ENCODE peak calls at places on chromosomes 5 and 9, in five cellular contexts. One of them, this sample, is unnamed.

GRCh38 chr5:111704452-111705085 is 52.4 kb downstream of the NREP start:
- DNase-seq in GM12891: no peak
- DNase-seq in fibroblast of mammary gland: no peak
- DNase-seq in hypothalamus: no peak
- DNase-seq in ACHN: no peak
- DNase-seq in this sample: no peak

GRCh38 chr5:56183507-56183906 is 49.6 kb downstream of the ANKRD55 start:
- DNase-seq in fibroblast of mammary gland: peak; percentile 97
- DNase-seq in hypothalamus: no peak
- DNase-seq in GM12891: no peak
- DNase-seq in ACHN: peak; percentile 92
- DNase-seq in this sample: no peak

GRCh38 chr5:81825237-81825636 is 74.3 kb upstream of the SSBP2 start:
- DNase-seq in GM12891: no peak
- DNase-seq in fibroblast of mammary gland: peak; percentile 93
- DNase-seq in hypothalamus: no peak
- DNase-seq in ACHN: no peak
- DNase-seq in this sample: no peak

GRCh38 chr9:31119882-31120481 is 1264.5 kb upstream of the ACO1 start:
- DNase-seq in ACHN: peak; percentile 51
- DNase-seq in fibroblast of mammary gland: peak; percentile 19
- DNase-seq in hypothalamus: no peak
- DNase-seq in GM12891: no peak
- DNase-seq in this sample: peak; percentile 15

GRCh38 chr5:177362871-177363507 is 5.3 kb downstream of the RGS14 start:
- DNase-seq in fibroblast of mammary gland: no peak
- DNase-seq in GM12891: peak; percentile 64
- DNase-seq in hypothalamus: no peak
- DNase-seq in ACHN: peak; percentile 59
- DNase-seq in this sample: peak; percentile 55

GRCh38 chr9:70061776-70062175 is 18.1 kb downstream of the MAMDC2 start:
- DNase-seq in ACHN: peak; percentile 13
- DNase-seq in hypothalamus: no peak
- DNase-seq in GM12891: no peak
- DNase-seq in fibroblast of mammary gland: peak; percentile 57
- DNase-seq in this sample: no peak

GRCh38 chr5:127028822-127029457 is 1.4 kb downstream of the MARCHF3 start:
- DNase-seq in ACHN: peak; percentile 43
- DNase-seq in GM12891: no peak
- DNase-seq in hypothalamus: no peak
- DNase-seq in fibroblast of mammary gland: peak; percentile 58
- DNase-seq in this sample: no peak

GRCh38 chr5:80187274-80187673 is 68.6 kb downstream of the SERINC5 start:
- DNase-seq in ACHN: no peak
- DNase-seq in fibroblast of mammary gland: peak; percentile 14
- DNase-seq in hypothalamus: no peak
- DNase-seq in GM12891: no peak
- DNase-seq in this sample: no peak

GRCh38 chr5:88226881-88227450 is 41.7 kb downstream of the TMEM161B start:
- DNase-seq in hypothalamus: no peak
- DNase-seq in fibroblast of mammary gland: no peak
- DNase-seq in ACHN: no peak
- DNase-seq in GM12891: no peak
- DNase-seq in this sample: no peak

GRCh38 chr5:35971878-35972210 is 19.3 kb downstream of the UGT3A1 start:
- DNase-seq in GM12891: no peak
- DNase-seq in ACHN: no peak
- DNase-seq in hypothalamus: no peak
- DNase-seq in fibroblast of mammary gland: no peak
- DNase-seq in this sample: no peak

GRCh38 chr5:173472164-173472563 is 143.9 kb upstream of the STC2 start:
- DNase-seq in ACHN: peak; percentile 60
- DNase-seq in GM12891: no peak
- DNase-seq in fibroblast of mammary gland: peak; percentile 99
- DNase-seq in hypothalamus: peak; percentile 84
- DNase-seq in this sample: no peak

GRCh38 chr5:105639511-105639910 is 2031.2 kb downstream of the EFNA5 start:
- DNase-seq in fibroblast of mammary gland: no peak
- DNase-seq in GM12891: no peak
- DNase-seq in ACHN: no peak
- DNase-seq in hypothalamus: no peak
- DNase-seq in this sample: no peak

GRCh38 chr5:114377050-114377844 is 15.4 kb downstream of the KCNN2 start:
- DNase-seq in GM12891: no peak
- DNase-seq in hypothalamus: no peak
- DNase-seq in ACHN: no peak
- DNase-seq in fibroblast of mammary gland: no peak
- DNase-seq in this sample: no peak

GRCh38 chr5:73678322-73678740 is 52.3 kb downstream of the ARHGEF28 start:
- DNase-seq in ACHN: no peak
- DNase-seq in fibroblast of mammary gland: no peak
- DNase-seq in hypothalamus: no peak
- DNase-seq in GM12891: no peak
- DNase-seq in this sample: no peak

GRCh38 chr5:93337138-93337537 is 243.9 kb downstream of the NR2F1-AS1 start:
- DNase-seq in fibroblast of mammary gland: no peak
- DNase-seq in ACHN: no peak
- DNase-seq in GM12891: no peak
- DNase-seq in hypothalamus: no peak
- DNase-seq in this sample: no peak

GRCh38 chr9:135084262-135084661 is 3.2 kb upstream of the OLFM1 start:
- DNase-seq in hypothalamus: no peak
- DNase-seq in fibroblast of mammary gland: no peak
- DNase-seq in GM12891: no peak
- DNase-seq in ACHN: no peak
- DNase-seq in this sample: no peak

GRCh38 chr5:5343581-5343980 is 78.9 kb upstream of the ICE1 start:
- DNase-seq in GM12891: no peak
- DNase-seq in fibroblast of mammary gland: no peak
- DNase-seq in ACHN: no peak
- DNase-seq in hypothalamus: no peak
- DNase-seq in this sample: no peak

GRCh38 chr5:146369691-146370090 is 31.1 kb downstream of the POU4F3 start:
- DNase-seq in GM12891: no peak
- DNase-seq in fibroblast of mammary gland: peak; percentile 60
- DNase-seq in ACHN: peak; percentile 1
- DNase-seq in hypothalamus: no peak
- DNase-seq in this sample: no peak

GRCh38 chr5:164377746-164378145 is 872.3 kb downstream of the MAT2B start:
- DNase-seq in hypothalamus: no peak
- DNase-seq in ACHN: no peak
- DNase-seq in fibroblast of mammary gland: peak; percentile 4
- DNase-seq in GM12891: no peak
- DNase-seq in this sample: no peak

GRCh38 chr5:138696501-138696900 is 56.7 kb upstream of the CTNNA1 start:
- DNase-seq in fibroblast of mammary gland: peak; percentile 36
- DNase-seq in hypothalamus: no peak
- DNase-seq in ACHN: peak; percentile 87
- DNase-seq in GM12891: no peak
- DNase-seq in this sample: no peak

GRCh38 chr5:144453753-144454152 is 283.1 kb downstream of the KCTD16 start:
- DNase-seq in ACHN: no peak
- DNase-seq in fibroblast of mammary gland: no peak
- DNase-seq in hypothalamus: no peak
- DNase-seq in GM12891: no peak
- DNase-seq in this sample: no peak

GRCh38 chr9:134366223-134367031 is 40.2 kb downstream of the RXRA start:
- DNase-seq in ACHN: no peak
- DNase-seq in hypothalamus: peak; percentile 73
- DNase-seq in GM12891: no peak
- DNase-seq in fibroblast of mammary gland: peak; percentile 88
- DNase-seq in this sample: no peak

GRCh38 chr9:2621678-2622360 is at the start of gene VLDLR:
- DNase-seq in ACHN: peak; percentile 60
- DNase-seq in fibroblast of mammary gland: no peak
- DNase-seq in GM12891: peak; percentile 42
- DNase-seq in hypothalamus: peak; percentile 90
- DNase-seq in this sample: no peak

GRCh38 chr5:23007762-23008161 is 154.6 kb upstream of the CDH12 start:
- DNase-seq in fibroblast of mammary gland: no peak
- DNase-seq in hypothalamus: no peak
- DNase-seq in GM12891: no peak
- DNase-seq in ACHN: no peak
- DNase-seq in this sample: no peak

GRCh38 chr5:172618574-172619365 is 22.3 kb upstream of the NEURL1B start:
- DNase-seq in fibroblast of mammary gland: no peak
- DNase-seq in ACHN: no peak
- DNase-seq in GM12891: no peak
- DNase-seq in hypothalamus: no peak
- DNase-seq in this sample: no peak

GRCh38 chr5:122151640-122152039 is 22.3 kb downstream of the ZNF474 start:
- DNase-seq in fibroblast of mammary gland: peak; percentile 71
- DNase-seq in hypothalamus: no peak
- DNase-seq in ACHN: no peak
- DNase-seq in GM12891: no peak
- DNase-seq in this sample: no peak

GRCh38 chr9:127715443-127716337 is at the start of the genes PTRH1 and TTC16:
- DNase-seq in hypothalamus: peak; percentile 94
- DNase-seq in ACHN: peak; percentile 92
- DNase-seq in GM12891: peak; percentile 100
- DNase-seq in fibroblast of mammary gland: peak; percentile 92
- DNase-seq in this sample: peak; percentile 96

GRCh38 chr9:120901704-120902103 is 24.7 kb upstream of the PHF19 start:
- DNase-seq in ACHN: no peak
- DNase-seq in hypothalamus: no peak
- DNase-seq in fibroblast of mammary gland: no peak
- DNase-seq in GM12891: no peak
- DNase-seq in this sample: no peak

GRCh38 chr5:141475625-141476131 is at the start of gene PCDHGC3:
- DNase-seq in ACHN: peak; percentile 95
- DNase-seq in hypothalamus: peak; percentile 60
- DNase-seq in fibroblast of mammary gland: peak; percentile 95
- DNase-seq in GM12891: peak; percentile 69
- DNase-seq in this sample: peak; percentile 10

GRCh38 chr5:53406630-53407316 is 73.7 kb upstream of the FST start:
- DNase-seq in fibroblast of mammary gland: peak; percentile 91
- DNase-seq in hypothalamus: no peak
- DNase-seq in ACHN: peak; percentile 69
- DNase-seq in GM12891: no peak
- DNase-seq in this sample: no peak

GRCh38 chr9:112925058-112925641 is 34.5 kb upstream of the SLC46A2 start:
- DNase-seq in fibroblast of mammary gland: peak; percentile 63
- DNase-seq in hypothalamus: peak; percentile 10
- DNase-seq in ACHN: peak; percentile 44
- DNase-seq in GM12891: no peak
- DNase-seq in this sample: no peak

GRCh38 chr9:26131891-26132290 is 453.6 kb upstream of the TUSC1 start:
- DNase-seq in ACHN: no peak
- DNase-seq in hypothalamus: no peak
- DNase-seq in GM12891: no peak
- DNase-seq in fibroblast of mammary gland: peak; percentile 59
- DNase-seq in this sample: no peak

GRCh38 chr5:74227081-74227480 is 413.4 kb downstream of the ENC1 start:
- DNase-seq in GM12891: no peak
- DNase-seq in ACHN: no peak
- DNase-seq in fibroblast of mammary gland: no peak
- DNase-seq in hypothalamus: peak; percentile 6
- DNase-seq in this sample: no peak

GRCh38 chr5:83632874-83633273 is 87.8 kb downstream of the HAPLN1 start:
- DNase-seq in fibroblast of mammary gland: peak; percentile 58
- DNase-seq in GM12891: no peak
- DNase-seq in ACHN: peak; percentile 85
- DNase-seq in hypothalamus: no peak
- DNase-seq in this sample: no peak